ENCODE peak calls at places on chromosome 1, in nine cellular contexts. E, C, I, H, J, F, S, O and X are unnamed samples.

GRCh38 chr1:205451759-205452164 is 4.1 kb downstream of the BLACAT1 start:
- DNase-seq in E (no peak), C (no peak), I (no peak), H (no peak), J (no peak), F (no peak), S (no peak), O (no peak), X (no peak)

GRCh38 chr1:197948926-197949899 is 32.0 kb downstream of the LHX9 start:
- DNase-seq in E (no peak), C (no peak), I (no peak), H (no peak), J (no peak), F (peak), S (no peak), O (no peak), X (no peak)

GRCh38 chr1:7533006-7533405 is 238.1 kb upstream of the VAMP3 start:
- DNase-seq in E (no peak), C (no peak), I (no peak), H (no peak), J (no peak), F (no peak), S (no peak), O (peak), X (peak)

GRCh38 chr1:159916240-159917051 is 8.9 kb downstream of the TAGLN2 start:
- DNase-seq in E (no peak), C (no peak), I (peak), H (no peak), J (no peak), F (no peak), S (peak), O (no peak), X (peak)

GRCh38 chr1:186967659-186968394 is 139.1 kb downstream of the PLA2G4A start:
- DNase-seq in E (no peak), C (no peak), I (peak), H (no peak), J (no peak), F (no peak), S (no peak), O (no peak), X (no peak)

GRCh38 chr1:151535326-151536271 is 4.5 kb upstream of the TUFT1 start:
- DNase-seq in E (no peak), C (no peak), I (peak), H (no peak), J (no peak), F (no peak), S (no peak), O (no peak), X (no peak)

GRCh38 chr1:110421159-110421777 is 13.8 kb upstream of the LAMTOR5 start:
- DNase-seq in E (no peak), C (no peak), I (peak), H (no peak), J (no peak), F (no peak), S (no peak), O (no peak), X (no peak)

GRCh38 chr1:47598357-47598756 is 160.5 kb downstream of the FOXD2 start:
- DNase-seq in E (no peak), C (no peak), I (no peak), H (no peak), J (no peak), F (peak), S (no peak), O (no peak), X (no peak)

GRCh38 chr1:29183287-29183686 is 1.6 kb upstream of the SRSF4 start:
- DNase-seq in E (no peak), C (no peak), I (no peak), H (no peak), J (no peak), F (no peak), S (no peak), O (no peak), X (no peak)

GRCh38 chr1:119631433-119632102 is 16.5 kb downstream of the ZNF697 start:
- DNase-seq in E (no peak), C (peak), I (peak), H (no peak), J (no peak), F (no peak), S (peak), O (peak), X (peak)

GRCh38 chr1:46183926-46184557 is 7.8 kb upstream of the P3R3URF start:
- DNase-seq in E (no peak), C (no peak), I (no peak), H (no peak), J (no peak), F (no peak), S (no peak), O (no peak), X (no peak)

GRCh38 chr1:202589190-202589680 is 121.0 kb downstream of the SYT2 start:
- DNase-seq in E (no peak), C (peak), I (peak), H (no peak), J (no peak), F (no peak), S (peak), O (peak), X (no peak)

GRCh38 chr1:39613250-39613649 is 26.2 kb downstream of the HEYL start:
- DNase-seq in E (no peak), C (no peak), I (no peak), H (no peak), J (no peak), F (no peak), S (no peak), O (no peak), X (no peak)

GRCh38 chr1:84272401-84272800 is 29.1 kb upstream of the SAMD13 start:
- DNase-seq in E (no peak), C (no peak), I (no peak), H (no peak), J (no peak), F (no peak), S (no peak), O (no peak), X (no peak)

GRCh38 chr1:243890576-243890975 is 40.5 kb upstream of the AKT3 start:
- DNase-seq in E (no peak), C (no peak), I (peak), H (no peak), J (no peak), F (no peak), S (no peak), O (no peak), X (no peak)

GRCh38 chr1:77834771-77835334 is 53.6 kb upstream of the NEXN start:
- DNase-seq in E (no peak), C (no peak), I (peak), H (no peak), J (no peak), F (no peak), S (no peak), O (no peak), X (no peak)

GRCh38 chr1:154846921-154847442 is 23.1 kb downstream of the KCNN3 start:
- DNase-seq in E (no peak), C (no peak), I (no peak), H (no peak), J (no peak), F (no peak), S (no peak), O (peak), X (no peak)

GRCh38 chr1:6770727-6771567 is 14.3 kb upstream of the CAMTA1 start:
- DNase-seq in E (no peak), C (no peak), I (peak), H (no peak), J (no peak), F (no peak), S (no peak), O (no peak), X (no peak)

GRCh38 chr1:38241594-38242331 is 195.2 kb upstream of the POU3F1 start:
- DNase-seq in E (no peak), C (no peak), I (no peak), H (no peak), J (no peak), F (no peak), S (no peak), O (no peak), X (no peak)

GRCh38 chr1:1332774-1333480 is 1.8 kb downstream of the TAS1R3 start:
- DNase-seq in E (no peak), C (no peak), I (no peak), H (no peak), J (no peak), F (no peak), S (no peak), O (no peak), X (no peak)

GRCh38 chr1:192448026-192448578 is 127.5 kb upstream of the RGS1 start:
- DNase-seq in E (no peak), C (no peak), I (peak), H (no peak), J (no peak), F (no peak), S (no peak), O (no peak), X (no peak)

GRCh38 chr1:20086800-20087199 is 16.8 kb downstream of the PLA2G5 start:
- DNase-seq in E (no peak), C (no peak), I (no peak), H (no peak), J (no peak), F (no peak), S (no peak), O (no peak), X (no peak)

GRCh38 chr1:209823143-209824041 is 4.4 kb upstream of the UTP25 start:
- DNase-seq in E (no peak), C (no peak), I (peak), H (no peak), J (no peak), F (no peak), S (peak), O (no peak), X (no peak)

GRCh38 chr1:201275266-201275666 is 8.0 kb upstream of the PKP1 start:
- DNase-seq in E (no peak), C (peak), I (peak), H (no peak), J (no peak), F (no peak), S (no peak), O (peak), X (no peak)

GRCh38 chr1:9262587-9262986 is 28.0 kb downstream of the H6PD start:
- DNase-seq in E (no peak), C (no peak), I (no peak), H (no peak), J (no peak), F (no peak), S (no peak), O (peak), X (peak)

GRCh38 chr1:234926574-234927311 is 201.9 kb downstream of the TOMM20 start:
- DNase-seq in E (no peak), C (no peak), I (no peak), H (peak), J (peak), F (peak), S (no peak), O (no peak), X (peak)

GRCh38 chr1:20194224-20194623 is 7.9 kb upstream of the PLA2G2C start:
- DNase-seq in E (no peak), C (no peak), I (no peak), H (no peak), J (no peak), F (no peak), S (no peak), O (no peak), X (no peak)

GRCh38 chr1:9687876-9688582 is 36.5 kb downstream of the PIK3CD start:
- DNase-seq in E (no peak), C (peak), I (no peak), H (no peak), J (no peak), F (no peak), S (no peak), O (peak), X (peak)

GRCh38 chr1:228098323-228098931 is 4.7 kb downstream of the C1orf35 start:
- DNase-seq in E (no peak), C (peak), I (no peak), H (no peak), J (no peak), F (peak), S (no peak), O (peak), X (peak)

GRCh38 chr1:84635261-84635848 is 54.9 kb downstream of the SSX2IP start:
- DNase-seq in E (no peak), C (no peak), I (no peak), H (no peak), J (no peak), F (no peak), S (no peak), O (no peak), X (no peak)

GRCh38 chr1:10694274-10694632 is 102.2 kb downstream of the CASZ1 start:
- DNase-seq in E (peak), C (peak), I (no peak), H (peak), J (no peak), F (peak), S (no peak), O (no peak), X (no peak)

GRCh38 chr1:86914635-86914997 is at the start of gene HS2ST1:
- DNase-seq in E (no peak), C (no peak), I (no peak), H (no peak), J (no peak), F (no peak), S (no peak), O (no peak), X (peak)

GRCh38 chr1:17370618-17371017 is 1.4 kb upstream of the PADI6 start:
- DNase-seq in E (no peak), C (peak), I (no peak), H (no peak), J (no peak), F (no peak), S (no peak), O (no peak), X (no peak)

GRCh38 chr1:246838118-246838456 is 93.7 kb downstream of the AHCTF1 start:
- DNase-seq in E (no peak), C (no peak), I (no peak), H (no peak), J (no peak), F (no peak), S (no peak), O (no peak), X (no peak)

GRCh38 chr1:102174259-102174863 is 177.6 kb upstream of the OLFM3 start:
- DNase-seq in E (no peak), C (no peak), I (no peak), H (no peak), J (no peak), F (no peak), S (no peak), O (no peak), X (no peak)